ENCODE peak calls at places on chromosomes 4 and X, in eight cellular contexts. U is GM23248, G is HCT116, V is neural progenitor cell, S is MM.1S, P is SK-N-SH, A is hepatocyte, Q is OCI-LY7. D is an unnamed sample. For H3K9me3, the result is how much of the 10 kb centered on the place peaks cover.

GRCh38 chr4:170610464-170610863 is 520.7 kb upstream of the AADAT start:
- DNase-seq in U (no peak), G (no peak), V (no peak), S (no peak), P (no peak), A (no peak), Q (no peak), D (peak)

GRCh38 chr4:171857302-171858005 is 44.2 kb downstream of the GALNTL6 start:
- DNase-seq in U (no peak), G (no peak), V (no peak), S (no peak), P (no peak), A (no peak), Q (no peak), D (no peak)

GRCh38 chr4:152680988-152681731 is 1.4 kb upstream of the TMEM154 start:
- DNase-seq in U (peak), G (no peak), V (no peak), S (no peak), P (no peak), A (no peak), Q (peak), D (peak)

GRCh38 chr4:20337261-20337664 is 85.6 kb downstream of the SLIT2 start:
- DNase-seq in U (no peak), G (no peak), V (no peak), S (no peak), P (no peak), A (no peak), Q (no peak), D (no peak)

GRCh38 chrX:13168276-13168675 is 123.9 kb upstream of the FAM9C start:
- DNase-seq in U (no peak), G (no peak), V (no peak), S (no peak), P (no peak), A (no peak), Q (no peak), D (no peak)

GRCh38 chrX:26915064-26915463 is 548.1 kb downstream of the PPP4R3C start:
- DNase-seq in U (peak), G (no peak), V (no peak), S (no peak), P (no peak), A (no peak), Q (no peak), D (no peak)

GRCh38 chr4:75886104-75886503 is 16.1 kb downstream of the PPEF2 start:
- DNase-seq in U (no peak), G (no peak), V (no peak), S (no peak), P (no peak), A (no peak), Q (no peak), D (no peak)

GRCh38 chrX:110409925-110410324 is 51.3 kb downstream of the RTL9 start:
- DNase-seq in U (peak), G (no peak), V (no peak), S (no peak), P (no peak), A (no peak), Q (no peak), D (peak)

GRCh38 chrX:1178580-1179057 is 33.8 kb downstream of the CRLF2 start:
- DNase-seq in U (peak), G (no peak), V (peak), S (no peak), P (no peak), A (peak), Q (no peak), D (peak)

GRCh38 chr4:74875451-74875850 is 57.5 kb upstream of the PARM1 start:
- DNase-seq in U (no peak), G (no peak), V (no peak), S (no peak), P (no peak), A (no peak), Q (no peak), D (no peak)

GRCh38 chr4:74671074-74671698 is 123.1 kb downstream of the BTC start:
- DNase-seq in U (peak), G (peak), V (peak), S (peak), P (peak), A (peak), Q (peak), D (peak)

GRCh38 chrX:141760761-141761160 is 62.2 kb upstream of the SPANXD start:
- DNase-seq in U (no peak), G (no peak), V (no peak), S (no peak), P (no peak), A (no peak), Q (no peak), D (peak)

GRCh38 chr4:169024762-169025161 is 14.7 kb upstream of the CBR4 start:
- DNase-seq in U (peak), G (peak), V (peak), S (peak), P (peak), A (peak), Q (peak), D (peak)

GRCh38 chr4:4334798-4335520 is 44.9 kb downstream of the ZBTB49 start:
- DNase-seq in U (peak), G (peak), V (peak), S (peak), P (peak), A (peak), Q (peak), D (peak)

GRCh38 chr4:118729287-118730286 is 44.4 kb downstream of the METTL14 start:
- DNase-seq in U (peak), G (no peak), V (no peak), S (peak), P (no peak), A (no peak), Q (no peak), D (no peak)

GRCh38 chr4:7511509-7511908 is 76.8 kb upstream of the PSAPL1 start:
- DNase-seq in U (no peak), G (no peak), V (peak), S (no peak), P (peak), A (no peak), Q (no peak), D (no peak)

GRCh38 chr4:184810720-184811119 is 15.0 kb downstream of the ACSL1 start:
- DNase-seq in U (no peak), G (no peak), V (no peak), S (no peak), P (no peak), A (no peak), Q (no peak), D (no peak)

GRCh38 chr4:105895609-105896460 is 564 bp downstream of the NPNT start:
- DNase-seq in U (peak), G (no peak), V (peak), S (peak), P (peak), A (peak), Q (no peak), D (peak)

GRCh38 chr4:162104459-162105124 is 59.2 kb downstream of the FSTL5 start:
- DNase-seq in U (no peak), G (no peak), V (no peak), S (no peak), P (no peak), A (no peak), Q (no peak), D (no peak)

GRCh38 chrX:6228720-6229119 is at the start of gene NLGN4X:
- DNase-seq in U (no peak), G (no peak), V (peak), S (no peak), P (peak), A (no peak), Q (no peak), D (no peak)

GRCh38 chr4:183746305-183747229 is 87.5 kb downstream of the TRAPPC11 start:
- DNase-seq in U (peak), G (no peak), V (no peak), S (no peak), P (no peak), A (no peak), Q (no peak), D (peak)

GRCh38 chrX:13432776-13433605 is 113.1 kb upstream of the ATXN3L start:
- DNase-seq in U (peak), G (no peak), V (no peak), S (no peak), P (no peak), A (peak), Q (no peak), D (no peak)

GRCh38 chrX:135009057-135009605 is 13.2 kb downstream of the RTL8B start:
- DNase-seq in U (no peak), G (no peak), V (no peak), S (no peak), P (no peak), A (no peak), Q (no peak), D (no peak)

GRCh38 chrX:74251006-74251930 is 52.7 kb upstream of the ZCCHC13 start:
- DNase-seq in U (peak), G (no peak), V (no peak), S (no peak), P (no peak), A (peak), Q (no peak), D (peak)

GRCh38 chr4:185651137-185651677 is 115.9 kb upstream of the PDLIM3 start:
- DNase-seq in U (no peak), G (no peak), V (peak), S (no peak), P (no peak), A (no peak), Q (no peak), D (no peak)

GRCh38 chr4:67697860-67698655 is 2.9 kb downstream of the UBA6 start:
- DNase-seq in U (no peak), G (no peak), V (no peak), S (no peak), P (no peak), A (no peak), Q (no peak), D (no peak)

GRCh38 chrX:7334253-7334935 is 186.4 kb upstream of the PUDP start:
- DNase-seq in U (peak), G (no peak), V (no peak), S (no peak), P (no peak), A (no peak), Q (no peak), D (peak)

GRCh38 chrX:139058831-139059495 is 347.4 kb upstream of the FGF13 start:
- DNase-seq in U (peak), G (no peak), V (no peak), S (no peak), P (no peak), A (peak), Q (no peak), D (peak)

GRCh38 chr4:175971393-175972179 is 94.1 kb upstream of the WDR17 start:
- DNase-seq in U (peak), G (no peak), V (peak), S (no peak), P (no peak), A (no peak), Q (no peak), D (no peak)

GRCh38 chr4:159481936-159482335 is 379.1 kb downstream of the RAPGEF2 start:
- DNase-seq in U (no peak), G (no peak), V (no peak), S (no peak), P (no peak), A (no peak), Q (no peak), D (no peak)

GRCh38 chr4:139189417-139189749 is 12.4 kb upstream of the ELF2 start:
- DNase-seq in U (no peak), G (no peak), V (no peak), S (no peak), P (no peak), A (no peak), Q (no peak), D (no peak)

GRCh38 chr4:84582302-84582987 is 482 bp upstream of the CDS1 start:
- DNase-seq in U (peak), G (peak), V (peak), S (peak), P (peak), A (peak), Q (no peak), D (peak)

GRCh38 chrX:15623074-15623473 is 22.3 kb upstream of the ACE2 start:
- DNase-seq in U (no peak), G (no peak), V (no peak), S (no peak), P (no peak), A (no peak), Q (no peak), D (no peak)
- H3K9me3 ChIP-seq in U (under half), G (under half), V (under half), S (under half), P (under half), A (under half), Q (under half), D (under half)

GRCh38 chrX:154116514-154116913 is 19.0 kb upstream of the MECP2 start:
- DNase-seq in U (no peak), G (no peak), V (peak), S (no peak), P (no peak), A (no peak), Q (no peak), D (no peak)
- H2AFZ ChIP-seq in U (no peak), G (no peak), V (peak), S (no peak), P (no peak), A (no peak), Q (no peak), D (no peak)

GRCh38 chrX:126836195-126836594 is 16.7 kb downstream of the PRR32 start:
- DNase-seq in U (no peak), G (no peak), V (no peak), S (no peak), P (no peak), A (no peak), Q (no peak), D (no peak)
- TF ChIP-seq EZH2phosphoT487 in U (no peak), G (no peak), V (no peak), S (no peak), P (no peak), A (no peak), Q (no peak), D (no peak)

GRCh38 chrX:146055733-146056132 is 238.1 kb downstream of the SLITRK2 start:
- DNase-seq in U (no peak), G (no peak), V (no peak), S (no peak), P (no peak), A (no peak), Q (no peak), D (no peak)
- H3K9me3 ChIP-seq in U (under half), G (under half), V (under half), S (under half), P (under half), A (under half), Q (under half), D (under half)

D was measured in PC-3.